ENCODE peak calls at places on chromosome 6, in nine cellular contexts. L is colonic mucosa, H is coronary artery, G is endothelial cell, V is HFFc6, D is heart right ventricle, A is tibial artery, N is tibial nerve, Y is gastrocnemius medialis. F is an unnamed sample.

GRCh38 chr6:134452901-134453300 is 135.0 kb upstream of the SGK1 start:
- DNase-seq in H (no peak), A (no peak), N (no peak), L (no peak), V (no peak), G (no peak), Y (no peak), D (no peak), F (no peak)

GRCh38 chr6:47308674-47309325 is 905 bp downstream of the TNFRSF21 start:
- DNase-seq in Y (no peak), G (peak), H (no peak), A (no peak), V (no peak), N (no peak), L (peak), D (peak), F (peak)

GRCh38 chr6:9252784-9253183 is 817.4 kb upstream of the SLC35B3 start:
- DNase-seq in D (no peak), G (no peak), V (no peak), Y (no peak), L (no peak), N (no peak), H (no peak), A (no peak), F (peak)

GRCh38 chr6:93684339-93684738 is 265.0 kb upstream of the EPHA7 start:
- DNase-seq in D (no peak), V (no peak), A (no peak), G (no peak), L (peak), H (no peak), Y (no peak), N (no peak), F (no peak)

GRCh38 chr6:82040405-82041221 is 206.9 kb downstream of the IBTK start:
- DNase-seq in V (peak), L (peak), N (peak), G (peak), H (no peak), D (peak), A (no peak), Y (no peak), F (peak)

GRCh38 chr6:142112451-142113061 is 20.2 kb upstream of the GJE1 start:
- DNase-seq in H (no peak), G (peak), N (peak), D (peak), V (peak), A (peak), L (peak), Y (peak), F (peak)

GRCh38 chr6:50956014-50956413 is 137.3 kb downstream of the TFAP2B start:
- DNase-seq in D (no peak), V (no peak), H (no peak), G (no peak), L (no peak), Y (no peak), N (no peak), A (no peak), F (no peak)

GRCh38 chr6:14231546-14232280 is 114.1 kb downstream of the CD83 start:
- DNase-seq in N (no peak), A (no peak), Y (no peak), L (no peak), H (no peak), G (no peak), V (no peak), D (no peak), F (no peak)

GRCh38 chr6:70905676-70906075 is 51.2 kb downstream of the B3GAT2 start:
- DNase-seq in A (no peak), V (no peak), G (no peak), D (no peak), H (no peak), Y (no peak), N (no peak), L (no peak), F (no peak)

GRCh38 chr6:11144393-11144829 is 32.9 kb upstream of the ERVFRD-1 start:
- DNase-seq in V (peak), G (peak), A (peak), D (peak), H (no peak), N (peak), L (peak), Y (peak), F (peak)

GRCh38 chr6:14146459-14147096 is 29.0 kb downstream of the CD83 start:
- DNase-seq in D (no peak), V (no peak), A (no peak), N (no peak), Y (no peak), G (no peak), L (no peak), H (no peak), F (peak)

GRCh38 chr6:43932259-43932900 is 162.4 kb downstream of the VEGFA start:
- DNase-seq in Y (no peak), G (no peak), H (no peak), V (no peak), L (no peak), N (no peak), D (no peak), A (peak), F (no peak)

GRCh38 chr6:31792741-31793140 is 2.8 kb downstream of the VARS1 start:
- DNase-seq in H (no peak), G (no peak), N (no peak), V (peak), L (no peak), D (no peak), Y (no peak), A (no peak), F (no peak)

GRCh38 chr6:7617954-7618764 is 28.2 kb downstream of the SNRNP48 start:
- DNase-seq in L (no peak), N (peak), G (no peak), A (peak), H (no peak), V (peak), D (peak), Y (peak), F (no peak)

GRCh38 chr6:166297606-166298005 is 10.6 kb downstream of the PRR18 start:
- DNase-seq in N (no peak), H (no peak), A (no peak), V (no peak), D (no peak), Y (no peak), L (no peak), G (no peak), F (no peak)

GRCh38 chr6:159701413-159701999 is 8.5 kb upstream of the SOD2 start:
- DNase-seq in L (no peak), N (no peak), Y (peak), G (no peak), H (no peak), V (peak), A (peak), D (no peak), F (no peak)

GRCh38 chr6:5766260-5766659 is 240.5 kb downstream of the NRN1 start:
- DNase-seq in N (no peak), G (no peak), D (no peak), A (no peak), Y (no peak), V (no peak), H (no peak), L (no peak), F (no peak)

GRCh38 chr6:16278048-16278724 is 39.8 kb downstream of the GMPR start:
- DNase-seq in L (no peak), N (no peak), G (no peak), H (no peak), Y (peak), V (no peak), A (no peak), D (no peak), F (no peak)

GRCh38 chr6:168886306-168886854 is 367.3 kb downstream of the THBS2 start:
- DNase-seq in H (no peak), A (no peak), D (no peak), N (no peak), V (no peak), L (no peak), G (no peak), Y (no peak), F (no peak)

DNA sequence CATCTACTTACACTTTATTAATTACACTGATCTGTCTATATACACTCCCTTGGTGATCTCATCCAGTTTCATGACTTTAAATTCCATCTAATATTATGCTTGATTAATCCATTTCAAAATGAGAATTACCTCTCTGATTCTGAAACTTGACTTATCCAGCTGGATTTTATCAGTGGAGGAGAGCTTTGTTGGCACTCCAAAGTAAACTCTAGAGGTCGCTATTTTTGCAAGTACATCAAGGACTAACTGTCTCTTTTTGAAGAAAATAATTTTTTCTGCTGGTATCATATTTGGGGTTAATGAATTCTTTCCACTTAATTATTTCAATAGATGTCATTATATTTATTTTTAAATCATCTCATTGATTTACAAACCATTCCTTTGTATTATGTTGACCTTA is 630.3 kb upstream of the MAN1A1 start:
- DNase-seq in L (no peak), Y (no peak), G (no peak), H (no peak), N (no peak), D (no peak), A (no peak), V (no peak), F (no peak)
- TF ChIP-seq CTCF in L (no peak), Y (no peak), G (peak), H (no peak), N (no peak), D (peak), A (no peak), V (peak), F (peak)

GRCh38 chr6:156662025-156662445 is 115.1 kb upstream of the ARID1B start:
- DNase-seq in V (no peak), L (peak), Y (no peak), D (no peak), G (peak), N (no peak), A (no peak), H (no peak), F (peak)
- TF ChIP-seq CTCF in V (peak), L (peak), Y (peak), D (peak), G (peak), N (no peak), A (peak), H (no peak), F (peak)

GRCh38 chr6:106684011-106684410 is 54.6 kb downstream of the QRSL1 start:
- DNase-seq in V (no peak), A (no peak), Y (no peak), N (no peak), D (no peak), L (no peak), G (no peak), H (no peak), F (no peak)
- TF ChIP-seq CTCF in V (no peak), A (no peak), Y (no peak), N (no peak), D (no peak), L (no peak), G (no peak), H (no peak), F (no peak)

DNA sequence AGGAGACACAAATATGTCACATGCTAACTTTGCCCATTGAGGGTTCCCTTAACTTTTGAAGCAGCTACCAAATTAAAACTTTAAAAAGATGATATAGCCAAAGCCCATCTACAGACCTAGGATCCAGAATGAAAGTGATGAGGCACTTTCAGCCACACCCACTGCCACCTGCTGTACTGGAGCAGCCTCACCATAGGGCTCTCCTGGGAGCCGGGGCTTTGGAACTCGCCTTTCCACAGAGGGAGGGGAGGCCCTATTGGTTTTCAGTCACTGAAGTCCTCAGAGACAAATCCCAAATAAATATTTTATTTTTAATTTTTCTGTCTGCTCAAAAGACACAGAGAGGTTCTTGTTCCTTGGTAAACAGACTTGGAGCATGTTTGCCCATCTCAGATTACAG is 238.1 kb upstream of the TAB2 start:
- DNase-seq in G (no peak), V (no peak), A (no peak), N (no peak), H (no peak), Y (no peak), D (no peak), L (no peak), F (no peak)
- TF ChIP-seq CTCF in G (no peak), V (no peak), A (no peak), N (no peak), H (no peak), Y (no peak), D (no peak), L (no peak), F (no peak)

DNA sequence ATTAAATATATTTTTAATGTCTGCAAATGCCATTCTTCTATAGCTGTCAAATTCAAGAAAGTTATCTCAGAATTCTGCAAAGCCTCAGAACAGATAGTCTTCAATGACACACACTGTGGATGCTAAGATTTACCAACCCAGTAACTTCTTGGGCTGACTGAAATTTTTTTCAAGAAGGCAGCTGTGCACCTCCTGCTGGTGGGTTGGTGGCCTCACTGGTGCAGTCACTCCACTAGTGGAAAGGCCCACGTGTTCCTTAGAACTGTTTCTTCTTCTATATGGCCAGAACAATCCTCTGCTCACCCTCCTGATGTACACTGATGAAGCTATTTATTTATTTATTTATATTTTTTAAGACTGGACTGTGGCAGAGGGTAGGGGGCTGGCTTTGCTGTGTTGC is 28.1 kb upstream of the MTCL3 start:
- DNase-seq in N (no peak), H (no peak), A (no peak), L (no peak), D (no peak), V (peak), Y (no peak), G (peak), F (no peak)
- TF ChIP-seq CTCF in N (no peak), H (no peak), A (no peak), L (no peak), D (no peak), V (peak), Y (no peak), G (peak), F (peak)

F was measured in nephron progenitor cell.